ENCODE peak calls at places on chromosomes 3 and 15, in six cellular contexts. One of them, this sample, is unnamed.

GRCh38 chr15:29698030-29698701 is 124.1 kb downstream of the TJP1 start:
- DNase-seq in M059J: peak
- DNase-seq in NCI-H524: peak
- DNase-seq in Caco-2: peak
- DNase-seq in stimulated activated CD8-positive, alpha-beta memory T cell treated with anti-CD3 and anti-CD28 coated beads, Interleukin-12 subunit alpha, Interleukin-12 subunit beta, amount 100 ng/mL, for 4 hours: no peak
- DNase-seq in NCI-H774: peak
- DNase-seq in this sample: no peak

GRCh38 chr3:59766165-59766872 is 716.5 kb upstream of the CFAP20DC start:
- DNase-seq in M059J: no peak
- DNase-seq in NCI-H524: no peak
- DNase-seq in Caco-2: no peak
- DNase-seq in stimulated activated CD8-positive, alpha-beta memory T cell treated with anti-CD3 and anti-CD28 coated beads, Interleukin-12 subunit alpha, Interleukin-12 subunit beta, amount 100 ng/mL, for 4 hours: no peak
- DNase-seq in NCI-H774: no peak
- DNase-seq in this sample: no peak

GRCh38 chr15:78988361-78988911 is 43.6 kb upstream of the CTSH start:
- DNase-seq in M059J: peak
- DNase-seq in NCI-H524: no peak
- DNase-seq in Caco-2: peak
- DNase-seq in stimulated activated CD8-positive, alpha-beta memory T cell treated with anti-CD3 and anti-CD28 coated beads, Interleukin-12 subunit alpha, Interleukin-12 subunit beta, amount 100 ng/mL, for 4 hours: no peak
- DNase-seq in NCI-H774: no peak
- DNase-seq in this sample: no peak

GRCh38 chr3:129252748-129253147 is 3.3 kb downstream of the COPG1 start:
- DNase-seq in M059J: no peak
- DNase-seq in NCI-H524: no peak
- DNase-seq in Caco-2: no peak
- DNase-seq in stimulated activated CD8-positive, alpha-beta memory T cell treated with anti-CD3 and anti-CD28 coated beads, Interleukin-12 subunit alpha, Interleukin-12 subunit beta, amount 100 ng/mL, for 4 hours: no peak
- DNase-seq in NCI-H774: no peak
- DNase-seq in this sample: no peak

GRCh38 chr3:195893121-195893449 is 15.3 kb downstream of the TNK2 start:
- DNase-seq in M059J: no peak
- DNase-seq in NCI-H524: no peak
- DNase-seq in Caco-2: no peak
- DNase-seq in stimulated activated CD8-positive, alpha-beta memory T cell treated with anti-CD3 and anti-CD28 coated beads, Interleukin-12 subunit alpha, Interleukin-12 subunit beta, amount 100 ng/mL, for 4 hours: no peak
- DNase-seq in NCI-H774: no peak
- DNase-seq in this sample: peak

GRCh38 chr3:56868706-56869105 is 67.0 kb upstream of the ARHGEF3 start:
- DNase-seq in M059J: no peak
- DNase-seq in NCI-H524: no peak
- DNase-seq in Caco-2: no peak
- DNase-seq in stimulated activated CD8-positive, alpha-beta memory T cell treated with anti-CD3 and anti-CD28 coated beads, Interleukin-12 subunit alpha, Interleukin-12 subunit beta, amount 100 ng/mL, for 4 hours: no peak
- DNase-seq in NCI-H774: no peak
- DNase-seq in this sample: no peak

GRCh38 chr3:193874512-193874911 is 261.4 kb upstream of the HES1 start:
- DNase-seq in M059J: no peak
- DNase-seq in NCI-H524: no peak
- DNase-seq in Caco-2: no peak
- DNase-seq in stimulated activated CD8-positive, alpha-beta memory T cell treated with anti-CD3 and anti-CD28 coated beads, Interleukin-12 subunit alpha, Interleukin-12 subunit beta, amount 100 ng/mL, for 4 hours: no peak
- DNase-seq in NCI-H774: no peak
- DNase-seq in this sample: no peak

GRCh38 chr3:134474956-134475355 is 10.8 kb downstream of the ANAPC13 start:
- DNase-seq in M059J: no peak
- DNase-seq in NCI-H524: no peak
- DNase-seq in Caco-2: no peak
- DNase-seq in stimulated activated CD8-positive, alpha-beta memory T cell treated with anti-CD3 and anti-CD28 coated beads, Interleukin-12 subunit alpha, Interleukin-12 subunit beta, amount 100 ng/mL, for 4 hours: no peak
- DNase-seq in NCI-H774: no peak
- DNase-seq in this sample: no peak

GRCh38 chr3:149199474-149199873 is 22.2 kb downstream of the CP start:
- DNase-seq in M059J: no peak
- DNase-seq in NCI-H524: peak
- DNase-seq in Caco-2: no peak
- DNase-seq in stimulated activated CD8-positive, alpha-beta memory T cell treated with anti-CD3 and anti-CD28 coated beads, Interleukin-12 subunit alpha, Interleukin-12 subunit beta, amount 100 ng/mL, for 4 hours: no peak
- DNase-seq in NCI-H774: peak
- DNase-seq in this sample: peak

GRCh38 chr3:1092771-1093170 is at the start of gene CNTN6:
- DNase-seq in M059J: no peak
- DNase-seq in NCI-H524: peak
- DNase-seq in Caco-2: no peak
- DNase-seq in stimulated activated CD8-positive, alpha-beta memory T cell treated with anti-CD3 and anti-CD28 coated beads, Interleukin-12 subunit alpha, Interleukin-12 subunit beta, amount 100 ng/mL, for 4 hours: no peak
- DNase-seq in NCI-H774: no peak
- DNase-seq in this sample: no peak

GRCh38 chr15:88678755-88679154 is 39.9 kb downstream of the ISG20 start:
- DNase-seq in M059J: no peak
- DNase-seq in NCI-H524: no peak
- DNase-seq in Caco-2: no peak
- DNase-seq in stimulated activated CD8-positive, alpha-beta memory T cell treated with anti-CD3 and anti-CD28 coated beads, Interleukin-12 subunit alpha, Interleukin-12 subunit beta, amount 100 ng/mL, for 4 hours: no peak
- DNase-seq in NCI-H774: no peak
- DNase-seq in this sample: no peak

GRCh38 chr3:57890874-57891273 is 117.3 kb upstream of the FLNB start:
- DNase-seq in M059J: peak
- DNase-seq in NCI-H524: no peak
- DNase-seq in Caco-2: no peak
- DNase-seq in stimulated activated CD8-positive, alpha-beta memory T cell treated with anti-CD3 and anti-CD28 coated beads, Interleukin-12 subunit alpha, Interleukin-12 subunit beta, amount 100 ng/mL, for 4 hours: no peak
- DNase-seq in NCI-H774: no peak
- DNase-seq in this sample: no peak

GRCh38 chr3:116164039-116164438 is 281.2 kb downstream of the LSAMP start:
- DNase-seq in M059J: no peak
- DNase-seq in NCI-H524: no peak
- DNase-seq in Caco-2: no peak
- DNase-seq in stimulated activated CD8-positive, alpha-beta memory T cell treated with anti-CD3 and anti-CD28 coated beads, Interleukin-12 subunit alpha, Interleukin-12 subunit beta, amount 100 ng/mL, for 4 hours: no peak
- DNase-seq in NCI-H774: no peak
- DNase-seq in this sample: no peak

GRCh38 chr15:78057803-78058202 is 19.7 kb downstream of the TBC1D2B start:
- DNase-seq in M059J: no peak
- DNase-seq in NCI-H524: no peak
- DNase-seq in Caco-2: no peak
- DNase-seq in stimulated activated CD8-positive, alpha-beta memory T cell treated with anti-CD3 and anti-CD28 coated beads, Interleukin-12 subunit alpha, Interleukin-12 subunit beta, amount 100 ng/mL, for 4 hours: no peak
- DNase-seq in NCI-H774: no peak
- DNase-seq in this sample: no peak

GRCh38 chr15:37733628-37734027 is 200.8 kb upstream of the TMCO5A start:
- DNase-seq in M059J: no peak
- DNase-seq in NCI-H524: no peak
- DNase-seq in Caco-2: no peak
- DNase-seq in stimulated activated CD8-positive, alpha-beta memory T cell treated with anti-CD3 and anti-CD28 coated beads, Interleukin-12 subunit alpha, Interleukin-12 subunit beta, amount 100 ng/mL, for 4 hours: no peak
- DNase-seq in NCI-H774: no peak
- DNase-seq in this sample: peak

GRCh38 chr3:100040846-100041245 is 73.5 kb downstream of the FILIP1L start:
- DNase-seq in M059J: peak
- DNase-seq in NCI-H524: no peak
- DNase-seq in Caco-2: no peak
- DNase-seq in stimulated activated CD8-positive, alpha-beta memory T cell treated with anti-CD3 and anti-CD28 coated beads, Interleukin-12 subunit alpha, Interleukin-12 subunit beta, amount 100 ng/mL, for 4 hours: no peak
- DNase-seq in NCI-H774: no peak
- DNase-seq in this sample: no peak

GRCh38 chr3:58164916-58165821 is 45.6 kb downstream of the DNASE1L3 start:
- DNase-seq in M059J: no peak
- DNase-seq in NCI-H524: no peak
- DNase-seq in Caco-2: peak
- DNase-seq in stimulated activated CD8-positive, alpha-beta memory T cell treated with anti-CD3 and anti-CD28 coated beads, Interleukin-12 subunit alpha, Interleukin-12 subunit beta, amount 100 ng/mL, for 4 hours: no peak
- DNase-seq in NCI-H774: peak
- DNase-seq in this sample: no peak

GRCh38 chr3:10281951-10282350 is 10.8 kb downstream of the GHRL start:
- DNase-seq in M059J: no peak
- DNase-seq in NCI-H524: no peak
- DNase-seq in Caco-2: no peak
- DNase-seq in stimulated activated CD8-positive, alpha-beta memory T cell treated with anti-CD3 and anti-CD28 coated beads, Interleukin-12 subunit alpha, Interleukin-12 subunit beta, amount 100 ng/mL, for 4 hours: no peak
- DNase-seq in NCI-H774: no peak
- DNase-seq in this sample: no peak

GRCh38 chr3:61954097-61954528 is 392.7 kb downstream of the PTPRG start:
- DNase-seq in M059J: no peak
- DNase-seq in NCI-H524: no peak
- DNase-seq in Caco-2: no peak
- DNase-seq in stimulated activated CD8-positive, alpha-beta memory T cell treated with anti-CD3 and anti-CD28 coated beads, Interleukin-12 subunit alpha, Interleukin-12 subunit beta, amount 100 ng/mL, for 4 hours: no peak
- DNase-seq in NCI-H774: no peak
- DNase-seq in this sample: no peak

GRCh38 chr15:64705006-64705405 is 70.4 kb downstream of the RBPMS2 start:
- DNase-seq in M059J: no peak
- DNase-seq in NCI-H524: no peak
- DNase-seq in Caco-2: no peak
- DNase-seq in stimulated activated CD8-positive, alpha-beta memory T cell treated with anti-CD3 and anti-CD28 coated beads, Interleukin-12 subunit alpha, Interleukin-12 subunit beta, amount 100 ng/mL, for 4 hours: no peak
- DNase-seq in NCI-H774: no peak
- DNase-seq in this sample: no peak

GRCh38 chr15:62068071-62068786 is 1.5 kb downstream of the C2CD4A start:
- DNase-seq in M059J: peak
- DNase-seq in NCI-H524: peak
- DNase-seq in Caco-2: peak
- DNase-seq in stimulated activated CD8-positive, alpha-beta memory T cell treated with anti-CD3 and anti-CD28 coated beads, Interleukin-12 subunit alpha, Interleukin-12 subunit beta, amount 100 ng/mL, for 4 hours: peak
- DNase-seq in NCI-H774: peak
- DNase-seq in this sample: peak